ENCODE peak calls at places on chromosomes 5 and 9, in seven cellular contexts. O is HT-29; T is activated CD4-positive, alpha-beta T cell treated with anti-CD3 and anti-CD28 coated beads for 48 hours; V is AG09319; G is stimulated activated CD8-positive, alpha-beta memory T cell treated with anti-CD3 and anti-CD28 coated beads, Interleukin-12 subunit alpha, Interleukin-12 subunit beta, amount 100 ng/mL, for 4 hours; Q is T-helper 9 cell; L is Peyer's patch. N is an unnamed sample.

GRCh38 chr9:134732392-134733110 is 90.9 kb downstream of the COL5A1 start:
- DNase-seq in O (no peak), T (no peak), V (no peak), G (no peak), Q (no peak), L (no peak), N (no peak)

GRCh38 chr9:12464910-12465512 is 228.2 kb upstream of the TYRP1 start:
- DNase-seq in O (peak), T (no peak), V (no peak), G (no peak), Q (no peak), L (no peak), N (no peak)

GRCh38 chr5:1508679-1509290 is 15.0 kb downstream of the LPCAT1 start:
- DNase-seq in O (no peak), T (no peak), V (no peak), G (no peak), Q (no peak), L (peak), N (no peak)

GRCh38 chr5:154811653-154812465 is 38.5 kb downstream of the FAXDC2 start:
- DNase-seq in O (peak), T (peak), V (peak), G (peak), Q (peak), L (peak), N (peak)

GRCh38 chr5:80216753-80217596 is 38.9 kb downstream of the SERINC5 start:
- DNase-seq in O (no peak), T (peak), V (no peak), G (no peak), Q (no peak), L (no peak), N (peak)

GRCh38 chr9:89532944-89533343 is 35.0 kb upstream of the SEMA4D start:
- DNase-seq in O (no peak), T (no peak), V (no peak), G (no peak), Q (no peak), L (no peak), N (no peak)

GRCh38 chr5:66828551-66829421 is 232.6 kb downstream of the MAST4 start:
- DNase-seq in O (peak), T (peak), V (peak), G (no peak), Q (peak), L (peak), N (peak)

GRCh38 chr5:137642091-137642490 is 93.8 kb downstream of the KLHL3 start:
- DNase-seq in O (no peak), T (no peak), V (no peak), G (no peak), Q (no peak), L (no peak), N (no peak)

GRCh38 chr5:172506921-172507320 is 52.6 kb upstream of the SH3PXD2B start:
- DNase-seq in O (no peak), T (no peak), V (no peak), G (no peak), Q (no peak), L (peak), N (no peak)

GRCh38 chr9:114119242-114120191 is 20.4 kb upstream of the KIF12 start:
- DNase-seq in O (peak), T (no peak), V (no peak), G (no peak), Q (no peak), L (no peak), N (no peak)

GRCh38 chr5:5464036-5464715 is 41.7 kb downstream of the ICE1 start:
- DNase-seq in O (no peak), T (no peak), V (no peak), G (no peak), Q (no peak), L (no peak), N (no peak)

GRCh38 chr9:129569506-129570449 is 51.1 kb downstream of the C9orf50 start:
- DNase-seq in O (peak), T (no peak), V (no peak), G (no peak), Q (no peak), L (no peak), N (peak)

GRCh38 chr9:83675466-83675865 is 32.3 kb downstream of the UBQLN1 start:
- DNase-seq in O (no peak), T (no peak), V (no peak), G (no peak), Q (no peak), L (no peak), N (no peak)

GRCh38 chr9:75233011-75233410 is 144.7 kb downstream of the OSTF1 start:
- DNase-seq in O (no peak), T (no peak), V (no peak), G (no peak), Q (no peak), L (no peak), N (no peak)

GRCh38 chr9:12774861-12775367 is at the start of gene LURAP1L:
- DNase-seq in O (peak), T (no peak), V (peak), G (no peak), Q (no peak), L (no peak), N (no peak)

GRCh38 chr9:137021574-137021978 is 6.5 kb downstream of the ABCA2 start:
- DNase-seq in O (no peak), T (no peak), V (no peak), G (no peak), Q (no peak), L (no peak), N (no peak)